ENCODE peak calls at places on chromosomes 13 and 19, in seven cellular contexts. S, T, L, U, J, W and V are unnamed samples.
A peak's percentile ranks its signal among the peaks of the same experiment; 100 is the strongest.

GRCh38 chr19:14091086-14091884 is 734 bp upstream of the SAMD1 start:
- DNase-seq in S (peak; percentile 75), L (peak; percentile 51), J (no peak), U (peak; percentile 94), T (peak; percentile 58), W (peak; percentile 94), V (no peak)

GRCh38 chr13:83221256-83221655 is 661.0 kb downstream of the SLITRK1 start:
- DNase-seq in S (no peak), T (no peak), J (no peak), L (no peak), U (no peak), W (no peak), V (no peak)

GRCh38 chr19:44757735-44758505 is 9.4 kb downstream of the BCL3 start:
- DNase-seq in S (peak; percentile 86), L (no peak), T (no peak), W (no peak), J (no peak), U (no peak), V (no peak)

GRCh38 chr19:46716672-46717033 is 261 bp downstream of the PRKD2 start:
- DNase-seq in W (no peak), L (no peak), J (no peak), T (peak; percentile 40), S (peak; percentile 79), U (peak; percentile 46), V (no peak)

GRCh38 chr13:64470751-64471150 is 2759.4 kb downstream of the PCDH9 start:
- DNase-seq in W (no peak), T (no peak), S (no peak), U (no peak), L (no peak), J (no peak), V (no peak)

GRCh38 chr19:5001547-5002131 is 32.7 kb downstream of the KDM4B start:
- DNase-seq in T (peak; percentile 65), S (peak; percentile 58), U (peak; percentile 83), J (no peak), L (peak; percentile 40), W (peak; percentile 46), V (no peak)

GRCh38 chr13:33125821-33126570 is 109.8 kb downstream of the KL start:
- DNase-seq in T (peak; percentile 87), L (peak; percentile 91), W (peak; percentile 66), U (peak; percentile 91), J (no peak), S (peak; percentile 93), V (no peak)

GRCh38 chr19:19487077-19488040 is 28.0 kb downstream of the TSSK6 start:
- DNase-seq in U (no peak), J (no peak), W (peak; percentile 20), T (no peak), S (peak; percentile 80), L (no peak), V (no peak)

GRCh38 chr13:50527612-50528509 is 315.6 kb downstream of the DLEU7 start:
- DNase-seq in S (no peak), L (peak; percentile 38), T (no peak), W (peak; percentile 54), U (no peak), J (no peak), V (no peak)

GRCh38 chr19:39237200-39238184 is 7.3 kb downstream of the IFNL3 start:
- DNase-seq in S (peak; percentile 52), U (no peak), J (no peak), W (peak; percentile 86), T (no peak), L (no peak), V (peak; percentile 37)

GRCh38 chr19:39372047-39372802 is 18.7 kb downstream of the PAF1 start:
- DNase-seq in W (no peak), U (peak; percentile 94), S (peak; percentile 97), J (no peak), L (no peak), T (peak; percentile 92), V (no peak)